ENCODE peak calls at places on chromosomes 12 and 14, in four cellular contexts. X, Q, Y and C are unnamed samples.

GRCh38 chr12:129902371-129903091 is 1.3 kb downstream of the TMEM132D start:
- DNase-seq in X (no peak), Q (no peak), Y (no peak), C (no peak)

GRCh38 chr12:29726321-29726692 is 57.4 kb downstream of the TMTC1 start:
- DNase-seq in X (no peak), Q (no peak), Y (no peak), C (no peak)

GRCh38 chr12:129610601-129611120 is 293.2 kb downstream of the TMEM132D start:
- DNase-seq in X (no peak), Q (no peak), Y (no peak), C (no peak)

GRCh38 chr12:132294121-132295034 is 35.0 kb downstream of the GALNT9 start:
- DNase-seq in X (no peak), Q (no peak), Y (no peak), C (no peak)

GRCh38 chr12:13192719-13193118 is 3.8 kb upstream of the EMP1 start:
- DNase-seq in X (no peak), Q (no peak), Y (no peak), C (no peak)

GRCh38 chr14:100240725-100241032 is 1.7 kb downstream of the YY1 start:
- DNase-seq in X (no peak), Q (no peak), Y (no peak), C (no peak)

GRCh38 chr14:99188721-99189120 is 83.3 kb downstream of the BCL11B start:
- DNase-seq in X (no peak), Q (peak), Y (peak), C (peak)

GRCh38 chr14:28163261-28163660 is 603.3 kb upstream of the FOXG1 start:
- DNase-seq in X (no peak), Q (no peak), Y (no peak), C (no peak)

GRCh38 chr14:98705826-98706225 is 566.2 kb downstream of the BCL11B start:
- DNase-seq in X (no peak), Q (no peak), Y (no peak), C (no peak)

GRCh38 chr14:76953196-76953945 is 75.1 kb downstream of the IRF2BPL start:
- DNase-seq in X (no peak), Q (peak), Y (peak), C (peak)

GRCh38 chr14:28058012-28058296 is 708.6 kb upstream of the FOXG1 start:
- DNase-seq in X (no peak), Q (no peak), Y (no peak), C (no peak)

GRCh38 chr12:68953536-68953935 is 20.6 kb upstream of the CPM start:
- DNase-seq in X (no peak), Q (no peak), Y (no peak), C (no peak)

GRCh38 chr12:80241576-80242273 is 142.4 kb downstream of the OTOGL start:
- DNase-seq in X (no peak), Q (no peak), Y (no peak), C (no peak)

GRCh38 chr14:50560929-50561280 is 960 bp downstream of the ATL1 start:
- DNase-seq in X (peak), Q (peak), Y (peak), C (peak)

GRCh38 chr12:49111206-49111605 is 559 bp upstream of the LMBR1L start:
- DNase-seq in X (no peak), Q (no peak), Y (no peak), C (no peak)

GRCh38 chr12:120669055-120669828 is 17.7 kb upstream of the MLEC start:
- DNase-seq in X (no peak), Q (no peak), Y (no peak), C (no peak)

GRCh38 chr12:102110782-102111181 is 9.1 kb downstream of the NUP37 start:
- DNase-seq in X (no peak), Q (no peak), Y (no peak), C (no peak)

GRCh38 chr14:90093942-90094595 is 32.3 kb downstream of the KCNK13 start:
- DNase-seq in X (no peak), Q (no peak), Y (no peak), C (no peak)

GRCh38 chr12:56601503-56601902 is 28.6 kb downstream of the BAZ2A start:
- DNase-seq in X (no peak), Q (peak), Y (no peak), C (no peak)

GRCh38 chr14:55102141-55102547 is 26.9 kb upstream of the LGALS3 start:
- DNase-seq in X (peak), Q (peak), Y (peak), C (peak)

GRCh38 chr14:22646570-22647254 is 2.6 kb upstream of the OR6J1 start:
- DNase-seq in X (no peak), Q (no peak), Y (no peak), C (no peak)

GRCh38 chr12:94140556-94140955 is 7.8 kb upstream of the PLXNC1 start:
- DNase-seq in X (no peak), Q (peak), Y (peak), C (peak)

GRCh38 chr14:103097994-103098957 is 3.8 kb downstream of the EXOC3L4 start:
- DNase-seq in X (no peak), Q (no peak), Y (no peak), C (no peak)

GRCh38 chr12:47097276-47097896 is 17.6 kb upstream of the AMIGO2 start:
- DNase-seq in X (no peak), Q (no peak), Y (no peak), C (no peak)

GRCh38 chr12:58424735-58425379 is 483.5 kb downstream of the ATP23 start:
- DNase-seq in X (no peak), Q (no peak), Y (no peak), C (no peak)

GRCh38 chr12:104462931-104463339 is 6.2 kb downstream of the CHST11 start:
- DNase-seq in X (no peak), Q (peak), Y (no peak), C (peak)

GRCh38 chr14:104290756-104291122 is 152.4 kb downstream of the KIF26A start:
- DNase-seq in X (no peak), Q (no peak), Y (no peak), C (no peak)

GRCh38 chr12:2248901-2249381 is 196.2 kb downstream of the CACNA1C start:
- DNase-seq in X (no peak), Q (no peak), Y (no peak), C (no peak)

GRCh38 chr12:66668311-66668710 is 10.6 kb downstream of the GRIP1 start:
- DNase-seq in X (no peak), Q (no peak), Y (no peak), C (no peak)

GRCh38 chr14:54719406-54719805 is 152.5 kb downstream of the SAMD4A start:
- DNase-seq in X (no peak), Q (no peak), Y (no peak), C (no peak)

GRCh38 chr14:84162658-84163057 is 1367.3 kb upstream of the FLRT2 start:
- DNase-seq in X (no peak), Q (no peak), Y (no peak), C (no peak)

GRCh38 chr14:95776798-95777615 is 63.1 kb upstream of the TCL1A start:
- DNase-seq in X (no peak), Q (no peak), Y (no peak), C (no peak)